ENCODE peak calls at places on chromosomes 7 and 10, in five cellular contexts. E is prostate gland, C is NB4, T is HepG2, D is GM12891. H is an unnamed sample.
A peak's percentile ranks its signal among the peaks of the same experiment; 100 is the strongest.

GRCh38 chr7:10956528-10956927 is 17.1 kb upstream of the PHF14 start:
- DNase-seq in E (no peak), C (no peak), T (no peak), D (no peak), H (no peak)

GRCh38 chr10:78588194-78588811 is 480.5 kb upstream of the ZMIZ1 start:
- DNase-seq in E (no peak), C (no peak), T (peak; percentile 15), D (no peak), H (no peak)

GRCh38 chr10:17637869-17638268 is 6.1 kb upstream of the STAM start:
- DNase-seq in E (no peak), C (no peak), T (no peak), D (no peak), H (no peak)

GRCh38 chr7:150803161-150803860 is 2.7 kb downstream of the TMEM176A start:
- DNase-seq in E (no peak), C (peak; percentile 61), T (no peak), D (no peak), H (no peak)

GRCh38 chr7:66921918-66922486 is 977 bp downstream of the TMEM248 start:
- DNase-seq in E (no peak), C (peak; percentile 57), T (peak; percentile 30), D (no peak), H (peak; percentile 71)

GRCh38 chr7:72035275-72035674 is 376.9 kb downstream of the CALN1 start:
- DNase-seq in E (no peak), C (peak; percentile 7), T (no peak), D (no peak), H (no peak)

GRCh38 chr7:84948632-84949031 is 238.2 kb downstream of the SEMA3D start:
- DNase-seq in E (no peak), C (no peak), T (no peak), D (no peak), H (no peak)

GRCh38 chr10:132624847-132625839 is 87.6 kb downstream of the INPP5A start:
- DNase-seq in E (no peak), C (no peak), T (no peak), D (no peak), H (no peak)

GRCh38 chr10:114362831-114363355 is 41.4 kb downstream of the AFAP1L2 start:
- DNase-seq in E (no peak), C (no peak), T (no peak), D (no peak), H (no peak)

GRCh38 chr10:70379581-70380176 is 2.7 kb downstream of the LRRC20 start:
- DNase-seq in E (no peak), C (peak; percentile 50), T (no peak), D (peak; percentile 46), H (peak; percentile 62)

GRCh38 chr10:68828833-68829232 is 1.5 kb downstream of the STOX1 start:
- DNase-seq in E (no peak), C (no peak), T (no peak), D (no peak), H (no peak)

GRCh38 chr10:68829494-68829893 is 2.2 kb downstream of the STOX1 start:
- DNase-seq in E (no peak), C (peak; percentile 14), T (no peak), D (no peak), H (no peak)

GRCh38 chr10:68832596-68832995 is 5.3 kb downstream of the STOX1 start:
- DNase-seq in E (no peak), C (no peak), T (no peak), D (no peak), H (no peak)

GRCh38 chr10:68829952-68830351 is 2.6 kb downstream of the STOX1 start:
- DNase-seq in E (no peak), C (no peak), T (no peak), D (no peak), H (no peak)

GRCh38 chr10:68831961-68832455 is 4.7 kb downstream of the STOX1 start:
- DNase-seq in E (peak; percentile 28), C (no peak), T (no peak), D (no peak), H (no peak)
- TF ChIP-seq POLR2A in E (no peak), C (no peak), T (no peak), D (no peak), H (no peak)

GRCh38 chr10:89278034-89278535 is 23.8 kb upstream of the IFIT2 start:
- DNase-seq in E (peak; percentile 62), C (no peak), T (peak; percentile 81), D (no peak), H (no peak)

GRCh38 chr10:89283174-89283987 is 18.5 kb upstream of the IFIT2 start:
- DNase-seq in E (no peak), C (no peak), T (no peak), D (no peak), H (no peak)

GRCh38 chr10:89280501-89280900 is 21.3 kb upstream of the IFIT2 start:
- DNase-seq in E (no peak), C (no peak), T (no peak), D (no peak), H (no peak)

GRCh38 chr10:89281606-89282395 is 20.0 kb upstream of the IFIT2 start:
- DNase-seq in E (no peak), C (no peak), T (no peak), D (no peak), H (no peak)

GRCh38 chr10:89279449-89279869 is 22.4 kb upstream of the IFIT2 start:
- DNase-seq in E (no peak), C (no peak), T (no peak), D (no peak), H (no peak)
- TF ChIP-seq POLR2A in E (no peak), C (no peak), T (no peak), D (no peak), H (no peak)

GRCh38 chr10:22228943-22229755 is 11.3 kb upstream of the EBLN1 start:
- DNase-seq in E (peak; percentile 86), C (peak; percentile 86), T (peak; percentile 80), D (peak; percentile 56), H (peak; percentile 94)
- TF ChIP-seq POLR2A in E (peak; percentile 21), C (peak; percentile 44), T (no peak), D (no peak), H (peak; percentile 60)

DNA sequence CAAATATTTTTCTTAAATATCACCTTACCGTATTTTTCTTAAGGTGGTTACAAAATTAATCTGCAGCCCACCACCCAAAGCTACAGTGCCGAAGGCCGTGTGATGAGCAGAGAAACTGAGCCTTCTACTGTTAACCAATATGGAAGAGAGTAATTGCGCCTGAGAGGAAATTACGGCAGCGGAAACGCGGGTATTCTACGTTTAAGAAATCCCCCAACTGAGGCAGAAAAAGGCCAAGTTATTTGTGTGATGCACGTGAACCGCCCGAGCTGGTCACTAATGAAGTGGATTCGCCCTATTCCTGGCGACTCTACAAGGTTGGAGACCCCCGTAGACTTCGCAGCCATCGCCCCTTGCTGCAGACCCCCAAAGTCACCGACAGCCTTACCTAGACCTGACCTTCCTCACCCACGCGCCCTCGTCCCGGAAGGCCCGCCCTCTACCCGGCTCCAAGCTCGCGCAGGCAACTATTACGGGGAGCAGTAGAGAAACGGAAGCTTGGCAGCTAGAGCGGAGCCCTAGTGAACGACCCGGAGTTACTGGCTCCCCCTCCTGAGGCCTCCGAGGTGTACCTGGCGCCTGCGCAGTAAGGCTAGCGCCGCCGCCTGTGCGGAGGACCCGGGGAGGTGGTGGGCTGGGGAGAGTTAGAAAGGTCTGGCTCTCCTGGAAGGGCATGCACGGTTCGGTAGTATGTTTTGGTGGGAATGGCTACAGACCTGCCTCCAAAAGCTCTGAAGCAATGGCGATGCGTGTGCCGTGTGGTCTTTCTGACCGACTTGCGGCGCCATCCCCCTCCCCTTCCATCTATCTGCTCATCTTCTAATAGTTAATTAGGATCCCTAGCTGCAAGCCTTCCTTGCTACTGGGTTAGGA is at the start of gene MRPS33:
- DNase-seq in E (peak; percentile 95), C (peak; percentile 98), T (peak; percentile 95), D (peak; percentile 77), H (peak; percentile 96)
- TF ChIP-seq POLR2A in E (peak; percentile 18), C (peak; percentile 82), T (peak; percentile 92), D (peak; percentile 96), H (peak; percentile 97)

GRCh38 chr7:974820-975681 is at the start of gene COX19:
- DNase-seq in E (peak; percentile 82), C (peak; percentile 96), T (peak; percentile 75), D (peak; percentile 93), H (peak; percentile 96)
- TF ChIP-seq POLR2A in E (peak; percentile 64), C (peak; percentile 94), T (no peak), D (peak; percentile 65), H (peak; percentile 70)

GRCh38 chr10:72297281-72297967 is 23.7 kb downstream of the DDIT4 start:
- DNase-seq in E (peak; percentile 48), C (peak; percentile 99), T (no peak), D (peak; percentile 60), H (peak; percentile 79)
- TF ChIP-seq POLR2A in E (peak; percentile 11), C (peak; percentile 44), T (no peak), D (peak; percentile 84), H (peak; percentile 91)

GRCh38 chr7:27237735-27238334 is 4.8 kb upstream of the EVX1 start:
- DNase-seq in E (no peak), C (peak; percentile 80), T (no peak), D (no peak), H (no peak)

GRCh38 chr7:27239780-27240731 is 2.5 kb upstream of the EVX1 start:
- DNase-seq in E (no peak), C (no peak), T (no peak), D (no peak), H (no peak)

GRCh38 chr7:27238979-27239779 is 3.4 kb upstream of the EVX1 start:
- DNase-seq in E (no peak), C (no peak), T (no peak), D (no peak), H (no peak)

GRCh38 chr7:27236053-27236410 is 6.6 kb upstream of the EVX1 start:
- DNase-seq in E (no peak), C (no peak), T (no peak), D (no peak), H (no peak)

GRCh38 chr7:27235387-27236052 is 7.1 kb upstream of the EVX1 start:
- DNase-seq in E (peak; percentile 77), C (peak; percentile 84), T (peak; percentile 13), D (no peak), H (peak; percentile 15)
- TF ChIP-seq POLR2A in E (peak; percentile 18), C (no peak), T (no peak), D (no peak), H (no peak)